ENCODE peak calls at places on chromosome 18, in six cellular contexts. Y is Panc1; E is cardiac fibroblast; V is psoas muscle; R is GM10248; D is CD8-positive, alpha-beta T cell. H is an unnamed sample.

GRCh38 chr18:12253027-12253426 is 1.1 kb upstream of the CIDEA start:
- DNase-seq in Y (no peak), E (no peak), V (peak), R (no peak), D (no peak), H (no peak)

GRCh38 chr18:74353169-74353775 is 37.6 kb downstream of the C18orf63 start:
- DNase-seq in Y (peak), E (peak), V (no peak), R (peak), D (peak), H (peak)

GRCh38 chr18:75276813-75277628 is 66.4 kb downstream of the TSHZ1 start:
- DNase-seq in Y (no peak), E (no peak), V (no peak), R (no peak), D (no peak), H (no peak)

GRCh38 chr18:48356909-48357631 is 52.1 kb downstream of the ZBTB7C start:
- DNase-seq in Y (no peak), E (no peak), V (no peak), R (no peak), D (no peak), H (no peak)

GRCh38 chr18:73959341-73959740 is 188.3 kb downstream of the FBXO15 start:
- DNase-seq in Y (no peak), E (no peak), V (no peak), R (no peak), D (no peak), H (no peak)

GRCh38 chr18:74196220-74197119 is 48.1 kb downstream of the TIMM21 start:
- DNase-seq in Y (peak), E (peak), V (no peak), R (peak), D (peak), H (peak)

GRCh38 chr18:7899078-7899477 is 332.0 kb downstream of the PTPRM start:
- DNase-seq in Y (no peak), E (no peak), V (no peak), R (no peak), D (no peak), H (no peak)

GRCh38 chr18:33210575-33211189 is 229.8 kb downstream of the CCDC178 start:
- DNase-seq in Y (no peak), E (peak), V (no peak), R (no peak), D (no peak), H (no peak)

GRCh38 chr18:3889121-3889520 is 439.1 kb downstream of the TGIF1 start:
- DNase-seq in Y (no peak), E (peak), V (no peak), R (no peak), D (no peak), H (no peak)

DNA sequence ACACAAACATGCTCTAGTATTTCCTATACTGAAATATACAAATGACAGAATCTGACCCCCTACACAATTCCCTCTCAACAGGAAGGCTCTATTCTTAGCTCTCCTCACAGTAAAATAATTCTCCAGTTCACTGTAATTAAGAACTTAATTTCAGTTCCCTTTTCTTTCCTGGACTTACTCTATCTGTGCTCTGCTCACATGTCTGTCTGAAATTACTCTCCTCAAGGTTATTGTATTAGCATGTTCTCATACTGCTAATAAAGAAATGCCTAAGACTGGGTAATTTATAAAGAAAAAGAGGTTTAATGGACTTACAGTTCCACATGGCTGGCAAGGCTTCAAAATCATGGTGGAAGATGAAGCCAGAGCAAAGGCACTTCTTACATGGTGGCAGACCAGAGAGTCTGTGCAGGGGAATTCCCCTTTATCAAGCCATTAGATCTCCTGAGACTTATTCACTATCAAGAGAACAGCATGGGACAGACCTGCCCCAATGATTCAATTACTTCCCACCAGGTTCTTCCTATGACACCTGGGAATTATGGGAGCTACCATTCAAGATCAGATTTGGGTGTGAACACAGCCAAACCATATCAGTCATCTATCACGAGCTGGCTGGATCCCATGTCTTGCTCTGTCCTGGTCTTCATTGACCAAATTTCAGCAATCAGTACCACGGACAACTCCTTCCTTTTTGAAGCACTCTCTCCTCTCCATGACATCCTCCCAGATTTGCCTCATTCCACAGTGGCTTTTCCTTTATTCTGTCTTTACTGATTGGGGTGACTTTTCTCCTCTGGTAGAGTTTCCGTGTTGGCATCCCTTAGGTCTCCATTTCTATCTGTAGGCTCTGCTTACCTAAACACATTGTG is 110.9 kb downstream of the GALR1 start:
- DNase-seq in Y (no peak), E (no peak), V (no peak), R (no peak), D (no peak), H (no peak)
- TF ChIP-seq CTCF in Y (no peak), E (no peak), V (no peak), R (no peak), D (no peak), H (no peak)

GRCh38 chr18:14976736-14977430 is 228.9 kb downstream of the ANKRD30B start:
- DNase-seq in Y (no peak), E (peak), V (no peak), R (no peak), D (no peak), H (no peak)
- TF ChIP-seq CTCF in Y (peak), E (peak), V (no peak), R (no peak), D (no peak), H (no peak)

GRCh38 chr18:34880882-34881852 is 160.0 kb upstream of the MAPRE2 start:
- DNase-seq in Y (no peak), E (peak), V (no peak), R (no peak), D (no peak), H (no peak)
- TF ChIP-seq CTCF in Y (peak), E (peak), V (peak), R (no peak), D (no peak), H (no peak)

GRCh38 chr18:50862401-50862800 is 16.5 kb upstream of the ME2 start:
- DNase-seq in Y (no peak), E (no peak), V (no peak), R (no peak), D (no peak), H (no peak)
- TF ChIP-seq CTCF in Y (no peak), E (no peak), V (no peak), R (no peak), D (no peak), H (no peak)

GRCh38 chr18:80026363-80026762 is 7.9 kb upstream of the RBFA start:
- DNase-seq in Y (no peak), E (no peak), V (no peak), R (no peak), D (no peak), H (no peak)

GRCh38 chr18:80022613-80023012 is 11.6 kb upstream of the RBFA start:
- DNase-seq in Y (no peak), E (peak), V (no peak), R (no peak), D (no peak), H (no peak)

DNA sequence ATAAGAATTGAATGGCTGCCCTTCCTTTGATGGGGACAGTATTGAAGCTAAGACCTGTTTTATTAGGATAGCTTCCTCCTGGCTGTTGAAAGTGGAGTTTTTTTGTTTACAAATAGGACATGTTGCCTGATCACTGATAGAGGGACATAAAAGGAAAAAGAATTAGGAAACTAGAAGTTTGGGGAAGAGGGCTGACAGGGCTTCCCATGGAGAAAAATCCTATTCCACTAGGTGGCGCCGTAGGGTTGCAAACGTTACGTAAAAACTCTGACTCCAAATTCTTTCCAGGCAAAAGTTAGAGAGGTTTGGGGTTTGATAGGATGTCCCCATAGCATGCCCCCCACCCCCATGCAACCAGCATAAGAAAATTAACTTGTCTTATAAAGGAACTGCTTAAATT is 11.1 kb upstream of the RBFA start:
- DNase-seq in Y (no peak), E (peak), V (no peak), R (no peak), D (no peak), H (no peak)
- TF ChIP-seq CTCF in Y (peak), E (peak), V (no peak), R (peak), D (no peak), H (peak)

GRCh38 chr18:10037181-10037580 is 123.4 kb downstream of the VAPA start:
- DNase-seq in Y (no peak), E (no peak), V (no peak), R (no peak), D (no peak), H (no peak)

GRCh38 chr18:10040287-10041011 is 126.6 kb downstream of the VAPA start:
- DNase-seq in Y (no peak), E (peak), V (no peak), R (no peak), D (no peak), H (no peak)

GRCh38 chr18:10036479-10036878 is 122.7 kb downstream of the VAPA start:
- DNase-seq in Y (no peak), E (peak), V (no peak), R (no peak), D (no peak), H (no peak)

GRCh38 chr18:10035306-10035991 is 121.6 kb downstream of the VAPA start:
- DNase-seq in Y (no peak), E (peak), V (no peak), R (no peak), D (no peak), H (no peak)

DNA sequence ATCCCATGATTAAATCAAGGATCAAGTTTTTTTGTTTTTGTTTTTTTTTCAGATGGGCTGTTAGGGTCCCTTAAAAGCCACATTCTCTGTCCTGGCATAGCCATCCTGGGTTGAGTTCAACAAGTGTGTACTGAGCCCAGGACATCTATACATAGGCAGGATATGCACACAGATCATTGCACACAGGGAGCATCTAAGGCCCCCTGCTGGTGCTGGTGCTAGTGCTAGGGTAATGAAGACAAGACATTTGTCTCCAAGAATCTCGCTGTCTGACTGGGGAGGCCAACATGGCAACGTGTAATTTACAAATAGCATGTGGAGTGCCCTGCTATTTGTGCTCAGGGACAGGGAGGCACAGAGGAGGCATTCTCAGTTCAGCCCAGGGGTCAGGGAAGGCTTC is 124.5 kb downstream of the VAPA start:
- DNase-seq in Y (no peak), E (no peak), V (no peak), R (no peak), D (no peak), H (no peak)
- TF ChIP-seq CTCF in Y (no peak), E (no peak), V (no peak), R (no peak), D (no peak), H (no peak)

DNA sequence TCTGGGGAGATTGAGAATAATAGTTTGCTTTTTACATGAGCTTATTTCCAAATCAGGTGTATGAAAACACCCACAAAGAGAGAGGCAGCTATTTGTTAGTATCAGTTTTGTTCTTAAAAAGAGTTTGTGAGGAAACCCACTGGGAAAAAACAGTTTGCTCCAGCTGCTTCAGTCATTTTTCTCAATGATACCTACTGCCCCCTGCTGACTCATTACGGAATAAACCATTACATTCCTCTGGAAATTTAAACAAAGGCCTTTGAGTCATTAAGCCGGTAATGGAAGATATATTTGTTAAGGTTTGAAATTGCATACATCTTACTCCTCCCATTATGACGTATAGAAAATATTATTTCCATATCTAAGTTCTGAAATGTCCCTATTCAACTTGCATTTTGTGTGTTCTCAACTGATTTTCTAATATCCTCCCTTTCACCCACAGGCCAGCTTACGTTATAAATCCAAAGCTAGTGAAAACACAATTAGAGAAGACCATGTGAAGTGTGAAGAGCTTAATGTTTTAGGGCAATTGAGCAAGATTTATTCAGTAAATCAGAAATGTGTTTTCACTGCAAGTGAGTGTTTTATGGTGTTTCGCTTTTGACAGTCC is 761.6 kb downstream of the DSC3 start:
- DNase-seq in Y (peak), E (peak), V (no peak), R (no peak), D (no peak), H (no peak)
- TF ChIP-seq CTCF in Y (peak), E (peak), V (peak), R (peak), D (no peak), H (peak)

GRCh38 chr18:57135705-57136104 is 11.2 kb upstream of the BOD1L2 start:
- DNase-seq in Y (no peak), E (no peak), V (no peak), R (no peak), D (no peak), H (no peak)
- TF ChIP-seq CTCF in Y (no peak), E (peak), V (no peak), R (no peak), D (no peak), H (no peak)